ENCODE peak calls at places on chromosomes 4 and X, in four cellular contexts. L is Peyer's patch, I is fibroblast of lung, Q is mesenchymal stem cell. H is an unnamed sample. For H3K4me1, the result is how much of the 10 kb centered on the place peaks cover.

GRCh38 chrX:108736509-108737479 is at the start of gene IRS4:
- DNase-seq in L (no peak), I (peak), Q (peak), H (peak)

GRCh38 chr4:6641164-6641970 is 882 bp downstream of the MRFAP1 start:
- DNase-seq in L (peak), I (peak), Q (peak), H (peak)

GRCh38 chr4:70192895-70193294 is 2.6 kb upstream of the ODAM start:
- DNase-seq in L (no peak), I (no peak), Q (no peak), H (no peak)

GRCh38 chr4:154503598-154503997 is 12.0 kb upstream of the DCHS2 start:
- DNase-seq in L (no peak), I (peak), Q (peak), H (no peak)

GRCh38 chr4:95267081-95267480 is 281.7 kb downstream of the UNC5C start:
- DNase-seq in L (no peak), I (peak), Q (peak), H (no peak)

GRCh38 chrX:109709129-109709631 is 23.9 kb downstream of the ACSL4 start:
- DNase-seq in L (no peak), I (peak), Q (peak), H (no peak)

GRCh38 chr4:38279650-38280322 is 319.6 kb downstream of the PTTG2 start:
- DNase-seq in L (no peak), I (peak), Q (no peak), H (no peak)

GRCh38 chrX:10549280-10549679 is 71.1 kb downstream of the MID1 start:
- DNase-seq in L (no peak), I (peak), Q (no peak), H (no peak)

GRCh38 chr4:183376381-183376780 is 54.2 kb upstream of the CLDN24 start:
- DNase-seq in L (no peak), I (no peak), Q (no peak), H (no peak)

GRCh38 chr4:56326363-56326762 is 60.9 kb downstream of the AASDH start:
- DNase-seq in L (no peak), I (no peak), Q (no peak), H (no peak)

GRCh38 chrX:45756562-45756961 is 555.9 kb upstream of the DIPK2B start:
- DNase-seq in L (peak), I (peak), Q (peak), H (no peak)

GRCh38 chr4:128583753-128584712 is 225.5 kb upstream of the JADE1 start:
- DNase-seq in L (no peak), I (no peak), Q (no peak), H (peak)

GRCh38 chr4:55866290-55866907 is 13.0 kb downstream of the EXOC1 start:
- DNase-seq in L (no peak), I (peak), Q (peak), H (no peak)

GRCh38 chr4:145289403-145290076 is 109.2 kb upstream of the OTUD4 start:
- DNase-seq in L (no peak), I (peak), Q (peak), H (no peak)

GRCh38 chr4:121822047-121822446 is 1.6 kb downstream of the CCNA2 start:
- DNase-seq in L (no peak), I (no peak), Q (no peak), H (no peak)

GRCh38 chr4:121817701-121818100 is 6.0 kb downstream of the CCNA2 start:
- DNase-seq in L (no peak), I (no peak), Q (no peak), H (no peak)

GRCh38 chr4:121818215-121818614 is 5.5 kb downstream of the CCNA2 start:
- DNase-seq in L (no peak), I (no peak), Q (no peak), H (no peak)

GRCh38 chr4:121817006-121817405 is 6.7 kb downstream of the CCNA2 start:
- DNase-seq in L (no peak), I (no peak), Q (no peak), H (no peak)

GRCh38 chr4:121819216-121819980 is 4.3 kb downstream of the CCNA2 start:
- DNase-seq in L (no peak), I (peak), Q (peak), H (no peak)
- H3K4me1 ChIP-seq in L (under half), I (under half), Q (under half), H (under half)

GRCh38 chr4:67785528-67785927 is 31.3 kb upstream of the GNRHR start:
- DNase-seq in L (no peak), I (peak), Q (no peak), H (no peak)

DNA sequence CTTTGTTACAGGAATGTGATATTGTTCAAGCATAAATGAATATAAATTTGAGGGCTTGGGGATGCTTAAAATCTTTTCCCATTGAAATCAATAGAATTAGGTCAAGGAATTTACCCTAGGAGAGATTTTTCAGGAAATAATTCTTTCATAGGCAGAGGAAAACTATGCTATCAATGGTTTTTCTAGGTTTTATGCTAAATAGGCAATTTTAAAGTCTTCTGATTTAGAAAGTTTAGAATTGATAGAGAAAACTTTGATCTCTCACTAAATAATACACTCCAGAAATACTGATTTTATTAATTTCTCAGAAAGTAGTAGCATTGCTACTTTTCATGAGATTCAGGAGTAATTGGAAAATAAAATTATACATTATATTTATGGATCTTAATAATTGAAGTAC is 36.5 kb upstream of the GNRHR start:
- DNase-seq in L (no peak), I (no peak), Q (no peak), H (no peak)
- H3K27ac ChIP-seq in L (no peak), I (no peak), Q (no peak), H (no peak)

GRCh38 chrX:40090961-40091360 is 6.8 kb downstream of the BCOR start:
- DNase-seq in L (no peak), I (no peak), Q (no peak), H (peak)

GRCh38 chrX:40090050-40090804 is 7.5 kb downstream of the BCOR start:
- DNase-seq in L (peak), I (no peak), Q (peak), H (no peak)

GRCh38 chrX:40088299-40088625 is 9.5 kb downstream of the BCOR start:
- DNase-seq in L (no peak), I (no peak), Q (peak), H (no peak)

GRCh38 chrX:40087574-40088298 is 10.0 kb downstream of the BCOR start:
- DNase-seq in L (no peak), I (no peak), Q (peak), H (no peak)

GRCh38 chrX:40088803-40089540 is 8.8 kb downstream of the BCOR start:
- DNase-seq in L (no peak), I (no peak), Q (peak), H (no peak)
- H3K4me1 ChIP-seq in L (under half), I (under half), Q (under half), H (under half)

GRCh38 chr4:184402239-184402638 is 72.1 kb downstream of the IRF2 start:
- DNase-seq in L (no peak), I (no peak), Q (no peak), H (no peak)

GRCh38 chr4:184399505-184399893 is 74.9 kb downstream of the IRF2 start:
- DNase-seq in L (no peak), I (no peak), Q (no peak), H (no peak)

GRCh38 chr4:184400375-184400870 is 73.9 kb downstream of the IRF2 start:
- DNase-seq in L (no peak), I (peak), Q (peak), H (no peak)

GRCh38 chr4:184401397-184402171 is 72.8 kb downstream of the IRF2 start:
- DNase-seq in L (no peak), I (peak), Q (no peak), H (no peak)

GRCh38 chr4:184400891-184401290 is 73.5 kb downstream of the IRF2 start:
- DNase-seq in L (no peak), I (peak), Q (no peak), H (no peak)
- H3K27ac ChIP-seq in L (no peak), I (peak), Q (no peak), H (peak)